ENCODE peak calls at places on chromosomes 11 and 22, in four cellular contexts. Z is CD8-positive, alpha-beta T cell; I is pancreas; B is heart right ventricle. G is an unnamed sample.

GRCh38 chr11:96338910-96339703 is 3.9 kb downstream of the MAML2 start:
- ATAC-seq in I (no peak), B (peak), Z (peak), G (no peak)

GRCh38 chr11:33540946-33541915 is 159.4 kb downstream of the C11orf91 start:
- ATAC-seq in I (no peak), B (no peak), Z (no peak), G (no peak)

GRCh38 chr11:77467993-77468392 is 5.9 kb downstream of the PAK1 start:
- ATAC-seq in I (no peak), Z (no peak), B (no peak), G (no peak)

GRCh38 chr22:44664149-44664548 is 37.9 kb upstream of the PRR5 start:
- ATAC-seq in I (peak), Z (no peak), B (peak), G (peak)

GRCh38 chr22:33678523-33678922 is 241.8 kb downstream of the LARGE1 start:
- ATAC-seq in I (no peak), Z (no peak), B (peak), G (no peak)

GRCh38 chr11:17568944-17569343 is 21.9 kb downstream of the OTOG start:
- ATAC-seq in Z (no peak), I (no peak), B (no peak), G (no peak)

GRCh38 chr11:59644528-59644927 is 24.3 kb downstream of the PATL1 start:
- ATAC-seq in B (no peak), I (no peak), Z (no peak), G (no peak)

GRCh38 chr11:88433546-88434230 is 96.2 kb upstream of the CTSC start:
- ATAC-seq in Z (no peak), B (no peak), I (no peak), G (no peak)

GRCh38 chr11:102120437-102120935 is 10.2 kb downstream of the YAP1 start:
- ATAC-seq in I (no peak), B (no peak), Z (no peak), G (no peak)

GRCh38 chr11:61972112-61972795 is 4.8 kb upstream of the FTH1 start:
- ATAC-seq in Z (no peak), B (no peak), I (no peak), G (no peak)

GRCh38 chr11:107836811-107837210 is 21.8 kb downstream of the SLC35F2 start:
- ATAC-seq in B (no peak), I (no peak), Z (no peak), G (no peak)

GRCh38 chr11:2923446-2924375 is 5.5 kb downstream of the PHLDA2 start:
- ATAC-seq in I (no peak), Z (no peak), B (no peak), G (no peak)

GRCh38 chr11:10605941-10606381 is 37.5 kb upstream of the LYVE1 start:
- ATAC-seq in B (peak), I (no peak), Z (no peak), G (peak)

GRCh38 chr11:126484266-126484665 is 128.8 kb downstream of the ST3GAL4 start:
- ATAC-seq in Z (no peak), B (no peak), I (no peak), G (no peak)

GRCh38 chr11:14544611-14545010 is 24.4 kb upstream of the PSMA1 start:
- ATAC-seq in I (no peak), Z (no peak), B (no peak), G (no peak)

GRCh38 chr11:28793282-28793738 is 685.1 kb downstream of the METTL15 start:
- ATAC-seq in I (no peak), B (no peak), Z (no peak), G (no peak)

GRCh38 chr22:50672471-50673230 is at the start of gene SHANK3:
- ATAC-seq in B (peak), Z (no peak), I (no peak), G (peak)

GRCh38 chr11:11252403-11252802 is 100.6 kb downstream of the CSNK2A3 start:
- ATAC-seq in B (no peak), I (no peak), Z (no peak), G (no peak)

GRCh38 chr22:50199251-50199721 is 1.5 kb upstream of the SELENOO start:
- ATAC-seq in Z (no peak), B (no peak), I (no peak), G (no peak)

GRCh38 chr11:19963697-19964340 is 196.5 kb downstream of the DBX1 start:
- ATAC-seq in B (peak), I (no peak), Z (peak), G (no peak)

GRCh38 chr22:40024201-40025061 is 29.7 kb downstream of the FAM83F start:
- ATAC-seq in Z (peak), I (peak), B (no peak), G (peak)

GRCh38 chr11:75797796-75798195 is 17.2 kb upstream of the UVRAG start:
- ATAC-seq in I (no peak), B (no peak), Z (no peak), G (no peak)

GRCh38 chr22:36921309-36922096 is 8.1 kb downstream of the CSF2RB start:
- ATAC-seq in I (no peak), B (no peak), Z (no peak), G (peak)

GRCh38 chr22:23652286-23652685 is 20.2 kb upstream of the DRICH1 start:
- ATAC-seq in I (no peak), Z (no peak), B (no peak), G (no peak)

GRCh38 chr11:57083641-57084385 is 95.1 kb downstream of the OR5AK2 start:
- ATAC-seq in I (peak), B (no peak), Z (no peak), G (no peak)

GRCh38 chr11:12007769-12008737 is at the start of gene DKK3:
- ATAC-seq in Z (peak), I (peak), B (peak), G (peak)

GRCh38 chr11:114392735-114393667 is 7.3 kb downstream of the C11orf71 start:
- ATAC-seq in Z (no peak), I (no peak), B (no peak), G (no peak)

GRCh38 chr11:11505701-11506100 is 116.1 kb downstream of the GALNT18 start:
- ATAC-seq in B (no peak), I (no peak), Z (no peak), G (no peak)

GRCh38 chr11:11502303-11502828 is 119.4 kb downstream of the GALNT18 start:
- ATAC-seq in Z (no peak), B (peak), I (peak), G (no peak)

GRCh38 chr11:2838091-2838490 is 47.5 kb downstream of the CDKN1C start:
- ATAC-seq in B (no peak), I (peak), Z (no peak), G (no peak)

GRCh38 chr11:124897681-124898680 is at the start of gene ROBO4:
- ATAC-seq in Z (no peak), B (peak), I (peak), G (peak)

GRCh38 chr11:124894606-124895430 is 2.8 kb downstream of the ROBO4 start:
- ATAC-seq in B (no peak), Z (no peak), I (no peak), G (no peak)

GRCh38 chr11:124895471-124895971 is 2.1 kb downstream of the ROBO4 start:
- ATAC-seq in B (no peak), I (no peak), Z (no peak), G (no peak)

GRCh38 chr11:124896821-124897391 is 759 bp downstream of the ROBO4 start:
- ATAC-seq in I (no peak), Z (no peak), B (no peak), G (peak)

GRCh38 chr11:124896071-124896750 is 1.5 kb downstream of the ROBO4 start:
- ATAC-seq in I (no peak), Z (no peak), B (no peak), G (no peak)
- H3K27ac ChIP-seq in I (no peak), Z (no peak), B (peak), G (peak)

GRCh38 chr11:118908931-118909618 is 16.7 kb downstream of the BCL9L start:
- ATAC-seq in Z (no peak), B (peak), I (peak), G (peak)
- H3K4me3 ChIP-seq in Z (peak), B (peak), I (peak), G (peak)

GRCh38 chr11:124762624-124763155 is 600 bp upstream of the ESAM start:
- ATAC-seq in I (peak), Z (peak), B (no peak), G (no peak)
- H3K27ac ChIP-seq in I (peak), Z (no peak), B (peak), G (peak)

GRCh38 chr11:106012744-106013143 is 9.3 kb downstream of the MSANTD4 start:
- ATAC-seq in B (peak), Z (no peak), I (peak), G (no peak)
- H3K4me3 ChIP-seq in B (no peak), Z (no peak), I (no peak), G (no peak)

GRCh38 chr11:121965330-121965729 is 150.7 kb downstream of the BLID start:
- ATAC-seq in Z (no peak), B (no peak), I (no peak), G (no peak)
- H3K27ac ChIP-seq in Z (no peak), B (no peak), I (no peak), G (no peak)

G was measured in gastroesophageal sphincter.